ENCODE peak calls at places on chromosomes 2 and 18, in five cellular contexts. L, V, B, C and H are unnamed samples.

GRCh38 chr2:219057709-219058540 is 2.8 kb downstream of the IHH start:
- DNase-seq in L (peak; percentile 91), V (peak; percentile 88), B (peak; percentile 57), C (peak; percentile 49), H (peak; percentile 83)

GRCh38 chr2:3747032-3747654 is 43.8 kb downstream of the DCDC2C start:
- DNase-seq in L (no peak), V (peak; percentile 19), B (no peak), C (no peak), H (no peak)

GRCh38 chr18:79850731-79851130 is 53.0 kb downstream of the KCNG2 start:
- DNase-seq in L (no peak), V (no peak), B (no peak), C (no peak), H (no peak)

GRCh38 chr2:215537621-215538020 is 101.8 kb upstream of the FN1 start:
- DNase-seq in L (no peak), V (no peak), B (no peak), C (no peak), H (no peak)

GRCh38 chr18:79397830-79398761 is 2.4 kb downstream of the NFATC1 start:
- DNase-seq in L (no peak), V (no peak), B (no peak), C (no peak), H (no peak)

GRCh38 chr2:132374551-132374950 is 42.1 kb upstream of the GPR39 start:
- DNase-seq in L (no peak), V (no peak), B (peak; percentile 16), C (peak; percentile 81), H (no peak)

GRCh38 chr2:159064446-159065301 is 96.2 kb downstream of the TANC1 start:
- DNase-seq in L (no peak), V (no peak), B (peak; percentile 69), C (peak; percentile 77), H (no peak)

GRCh38 chr18:13501896-13502295 is 224.5 kb downstream of the FAM210A start:
- DNase-seq in L (no peak), V (no peak), B (no peak), C (peak; percentile 42), H (no peak)

GRCh38 chr2:62478093-62478580 is 27.9 kb downstream of the TMEM17 start:
- DNase-seq in L (no peak), V (no peak), B (no peak), C (no peak), H (no peak)

GRCh38 chr2:162821176-162821575 is 17.4 kb downstream of the KCNH7 start:
- DNase-seq in L (no peak), V (no peak), B (peak; percentile 57), C (peak; percentile 90), H (no peak)

GRCh38 chr2:178514664-178515063 is 34.4 kb downstream of the PLEKHA3 start:
- DNase-seq in L (no peak), V (no peak), B (peak; percentile 78), C (peak; percentile 85), H (no peak)

GRCh38 chr2:170235860-170236638 is 58.1 kb downstream of the MYO3B start:
- DNase-seq in L (peak; percentile 36), V (peak; percentile 50), B (peak; percentile 37), C (peak; percentile 45), H (peak; percentile 66)

GRCh38 chr2:27264253-27264752 is 1.5 kb upstream of the SLC30A3 start:
- DNase-seq in L (peak; percentile 45), V (peak; percentile 63), B (no peak), C (no peak), H (no peak)

GRCh38 chr18:54197747-54198411 is 26.6 kb downstream of the MBD2 start:
- DNase-seq in L (no peak), V (no peak), B (no peak), C (no peak), H (no peak)

GRCh38 chr2:196821195-196821594 is 12.0 kb upstream of the C2orf66 start:
- DNase-seq in L (no peak), V (no peak), B (peak; percentile 26), C (peak; percentile 60), H (no peak)

GRCh38 chr18:8654482-8655451 is 45.5 kb downstream of the RAB12 start:
- DNase-seq in L (no peak), V (no peak), B (no peak), C (no peak), H (no peak)

GRCh38 chr2:103594823-103595222 is 833.0 kb downstream of the TMEM182 start:
- DNase-seq in L (no peak), V (no peak), B (no peak), C (no peak), H (no peak)

GRCh38 chr2:234401376-234401775 is 95.5 kb downstream of the ARL4C start:
- DNase-seq in L (no peak), V (no peak), B (no peak), C (no peak), H (no peak)

GRCh38 chr2:143229952-143230351 is 100.7 kb downstream of the ARHGAP15 start:
- DNase-seq in L (peak; percentile 29), V (peak; percentile 43), B (no peak), C (no peak), H (no peak)

GRCh38 chr2:143720093-143720664 is 591.0 kb downstream of the ARHGAP15 start:
- DNase-seq in L (peak; percentile 28), V (peak; percentile 67), B (no peak), C (peak; percentile 18), H (no peak)

GRCh38 chr2:120958623-120959366 is 223.1 kb downstream of the GLI2 start:
- DNase-seq in L (peak; percentile 88), V (peak; percentile 83), B (peak; percentile 9), C (no peak), H (peak; percentile 54)

GRCh38 chr2:48415765-48416515 is 114.0 kb upstream of the STON1 start:
- DNase-seq in L (no peak), V (no peak), B (no peak), C (no peak), H (no peak)

GRCh38 chr2:233819884-233820765 is 34.2 kb downstream of the HJURP start:
- DNase-seq in L (no peak), V (peak; percentile 16), B (no peak), C (no peak), H (no peak)

GRCh38 chr18:5841518-5841917 is 53.8 kb downstream of the TMEM200C start:
- DNase-seq in L (no peak), V (no peak), B (no peak), C (peak; percentile 1), H (no peak)

GRCh38 chr2:52862801-52863200 is 904.8 kb upstream of the CHAC2 start:
- DNase-seq in L (no peak), V (no peak), B (peak; percentile 47), C (peak; percentile 87), H (no peak)

GRCh38 chr2:237686659-237687136 is 59.3 kb downstream of the LRRFIP1 start:
- DNase-seq in L (no peak), V (peak; percentile 46), B (no peak), C (peak; percentile 53), H (no peak)

GRCh38 chr2:237682901-237683670 is 55.7 kb downstream of the LRRFIP1 start:
- DNase-seq in L (no peak), V (no peak), B (no peak), C (no peak), H (no peak)

GRCh38 chr2:237688081-237688480 is 60.7 kb downstream of the LRRFIP1 start:
- DNase-seq in L (no peak), V (no peak), B (no peak), C (no peak), H (no peak)

GRCh38 chr2:237687666-237688065 is 60.3 kb downstream of the LRRFIP1 start:
- DNase-seq in L (no peak), V (no peak), B (peak; percentile 98), C (peak; percentile 100), H (no peak)

GRCh38 chr2:237685408-237685807 is 58.0 kb downstream of the LRRFIP1 start:
- DNase-seq in L (no peak), V (peak; percentile 62), B (no peak), C (no peak), H (no peak)
- TF ChIP-seq CTCF in L (no peak), V (peak; percentile 52), B (peak; percentile 50), C (peak; percentile 38), H (no peak)

DNA sequence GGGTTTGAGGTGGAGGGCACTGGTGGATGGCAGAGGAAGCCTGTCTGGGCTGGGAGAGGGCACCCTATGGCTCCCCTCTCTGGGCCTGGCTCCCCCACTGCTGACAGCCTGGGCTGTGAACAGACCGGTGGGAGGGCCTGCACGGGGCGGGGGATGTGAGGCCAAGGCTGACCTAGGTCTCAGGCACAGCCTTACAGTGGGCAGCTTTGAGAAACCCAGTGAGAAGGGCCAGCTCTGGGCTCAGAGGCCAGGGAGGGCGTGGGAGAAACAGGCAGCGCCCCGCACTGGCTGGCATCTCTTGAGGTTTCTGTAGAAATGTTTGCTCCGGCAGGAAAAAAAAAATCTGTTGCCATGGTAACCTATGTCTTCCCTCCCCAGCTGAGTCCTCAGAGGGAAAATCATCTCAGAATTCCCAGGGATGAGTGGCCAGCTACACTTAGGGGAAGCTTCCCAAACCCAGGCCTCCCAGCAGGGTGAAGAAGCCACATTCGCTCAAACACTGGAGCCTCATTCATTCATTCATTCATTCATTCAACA is 71.7 kb upstream of the TAF1B start:
- DNase-seq in L (no peak), V (no peak), B (peak; percentile 79), C (peak; percentile 68), H (peak; percentile 44)
- TF ChIP-seq CTCF in L (no peak), V (no peak), B (peak; percentile 25), C (no peak), H (no peak)

DNA sequence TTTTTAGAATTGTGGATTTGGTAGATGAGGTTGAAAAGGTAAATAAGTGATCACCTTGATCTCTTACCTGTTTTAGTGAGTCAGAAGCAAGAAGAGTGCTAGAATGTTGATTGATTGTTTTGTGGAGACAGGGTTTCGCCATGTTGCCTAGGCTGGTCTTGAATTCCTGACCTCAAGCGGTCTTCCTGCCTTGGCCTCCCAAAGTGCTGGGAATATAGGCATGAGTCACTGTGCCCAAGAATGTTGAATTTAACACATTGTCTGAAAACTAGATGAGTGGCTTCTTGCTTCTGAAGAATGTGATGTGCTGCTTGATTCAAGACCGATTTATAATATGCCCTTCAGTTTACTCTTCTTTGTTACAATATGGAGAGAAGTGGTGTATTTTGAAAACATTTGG is 121.3 kb downstream of the FMNL2 start:
- DNase-seq in L (no peak), V (no peak), B (peak; percentile 57), C (peak; percentile 81), H (no peak)
- TF ChIP-seq CTCF in L (no peak), V (no peak), B (no peak), C (no peak), H (no peak)

GRCh38 chr2:101277111-101277510 is 24.4 kb downstream of the CNOT11 start:
- DNase-seq in L (no peak), V (no peak), B (peak; percentile 37), C (peak; percentile 53), H (no peak)
- TF ChIP-seq CTCF in L (no peak), V (peak; percentile 31), B (peak; percentile 21), C (peak; percentile 8), H (no peak)